ENCODE peak calls at places on chromosomes 4 and X, in eight cellular contexts. One of them, this sample, is unnamed.

GRCh38 chr4:102169345-102169744 is 175.9 kb downstream of the SLC39A8 start:
- DNase-seq in EL: no peak
- DNase-seq in amniotic epithelial cell: no peak
- DNase-seq in MCF 10A: no peak
- DNase-seq in neural crest cell: peak
- DNase-seq in A549: no peak
- DNase-seq in dermis blood vessel endothelial cell: no peak
- DNase-seq in effector memory CD4-positive, alpha-beta T cell: no peak
- DNase-seq in this sample: no peak

GRCh38 chr4:83112239-83112638 is 2.3 kb downstream of the PLAC8 start:
- DNase-seq in EL: peak
- DNase-seq in amniotic epithelial cell: no peak
- DNase-seq in MCF 10A: no peak
- DNase-seq in neural crest cell: no peak
- DNase-seq in A549: no peak
- DNase-seq in dermis blood vessel endothelial cell: no peak
- DNase-seq in effector memory CD4-positive, alpha-beta T cell: no peak
- DNase-seq in this sample: no peak

GRCh38 chrX:54825716-54826428 is 18.3 kb downstream of the MAGED2 start:
- DNase-seq in EL: no peak
- DNase-seq in amniotic epithelial cell: no peak
- DNase-seq in MCF 10A: no peak
- DNase-seq in neural crest cell: no peak
- DNase-seq in A549: no peak
- DNase-seq in dermis blood vessel endothelial cell: no peak
- DNase-seq in effector memory CD4-positive, alpha-beta T cell: peak
- DNase-seq in this sample: peak

GRCh38 chrX:20066968-20067708 is 49.6 kb downstream of the MAP7D2 start:
- DNase-seq in EL: peak
- DNase-seq in amniotic epithelial cell: peak
- DNase-seq in MCF 10A: peak
- DNase-seq in neural crest cell: no peak
- DNase-seq in A549: peak
- DNase-seq in dermis blood vessel endothelial cell: peak
- DNase-seq in effector memory CD4-positive, alpha-beta T cell: no peak
- DNase-seq in this sample: peak

GRCh38 chr4:73608677-73609594 is 11.3 kb downstream of the RASSF6 start:
- DNase-seq in EL: peak
- DNase-seq in amniotic epithelial cell: peak
- DNase-seq in MCF 10A: peak
- DNase-seq in neural crest cell: no peak
- DNase-seq in A549: no peak
- DNase-seq in dermis blood vessel endothelial cell: peak
- DNase-seq in effector memory CD4-positive, alpha-beta T cell: no peak
- DNase-seq in this sample: peak

GRCh38 chr4:76752911-76753494 is 144.9 kb downstream of the SOWAHB start:
- DNase-seq in EL: peak
- DNase-seq in amniotic epithelial cell: peak
- DNase-seq in MCF 10A: peak
- DNase-seq in neural crest cell: no peak
- DNase-seq in A549: no peak
- DNase-seq in dermis blood vessel endothelial cell: peak
- DNase-seq in effector memory CD4-positive, alpha-beta T cell: no peak
- DNase-seq in this sample: peak

GRCh38 chr4:153348006-153348405 is 3.5 kb downstream of the MND1 start:
- DNase-seq in EL: peak
- DNase-seq in amniotic epithelial cell: peak
- DNase-seq in MCF 10A: no peak
- DNase-seq in neural crest cell: no peak
- DNase-seq in A549: no peak
- DNase-seq in dermis blood vessel endothelial cell: no peak
- DNase-seq in effector memory CD4-positive, alpha-beta T cell: no peak
- DNase-seq in this sample: no peak

GRCh38 chrX:136055651-136056221 is 70.5 kb downstream of the SLC9A6 start:
- DNase-seq in EL: peak
- DNase-seq in amniotic epithelial cell: peak
- DNase-seq in MCF 10A: peak
- DNase-seq in neural crest cell: no peak
- DNase-seq in A549: no peak
- DNase-seq in dermis blood vessel endothelial cell: peak
- DNase-seq in effector memory CD4-positive, alpha-beta T cell: no peak
- DNase-seq in this sample: peak

GRCh38 chrX:69374569-69374968 is 129.6 kb upstream of the NALF2 start:
- DNase-seq in EL: no peak
- DNase-seq in amniotic epithelial cell: no peak
- DNase-seq in MCF 10A: no peak
- DNase-seq in neural crest cell: no peak
- DNase-seq in A549: no peak
- DNase-seq in dermis blood vessel endothelial cell: no peak
- DNase-seq in effector memory CD4-positive, alpha-beta T cell: no peak
- DNase-seq in this sample: no peak

GRCh38 chr4:4461850-4462249 is 74.9 kb downstream of the NSG1 start:
- DNase-seq in EL: no peak
- DNase-seq in amniotic epithelial cell: no peak
- DNase-seq in MCF 10A: no peak
- DNase-seq in neural crest cell: no peak
- DNase-seq in A549: no peak
- DNase-seq in dermis blood vessel endothelial cell: no peak
- DNase-seq in effector memory CD4-positive, alpha-beta T cell: peak
- DNase-seq in this sample: no peak

This sample was measured in epithelial cell of esophagus.